ENCODE peak calls at places on chromosomes 5 and 9, in eight cellular contexts. Q is GM23338, P is endodermal cell, V is psoas muscle, U is mammary epithelial cell, W is left ventricle myocardium inferior, D is PC-3, M is hepatocyte. E is an unnamed sample.

GRCh38 chr9:80485420-80485819 is 913.7 kb downstream of the TLE4 start:
- DNase-seq in Q (no peak), P (no peak), V (no peak), U (no peak), W (no peak), D (peak), M (no peak), E (no peak)

GRCh38 chr9:25724424-25724823 is 46.2 kb upstream of the TUSC1 start:
- DNase-seq in Q (no peak), P (no peak), V (no peak), U (peak), W (no peak), D (peak), M (no peak), E (no peak)

GRCh38 chr5:5326126-5326758 is 96.2 kb upstream of the ICE1 start:
- DNase-seq in Q (peak), P (peak), V (no peak), U (no peak), W (no peak), D (no peak), M (peak), E (no peak)

GRCh38 chr5:178895615-178896571 is at the start of gene ZFP2:
- DNase-seq in Q (peak), P (peak), V (peak), U (peak), W (peak), D (peak), M (peak), E (peak)

GRCh38 chr5:82603280-82603987 is 325.3 kb upstream of the RPS23 start:
- DNase-seq in Q (no peak), P (no peak), V (no peak), U (no peak), W (no peak), D (no peak), M (no peak), E (no peak)

GRCh38 chr5:23977996-23978395 is 470.6 kb downstream of the PRDM9 start:
- DNase-seq in Q (peak), P (peak), V (no peak), U (no peak), W (no peak), D (peak), M (peak), E (no peak)

GRCh38 chr5:105132578-105132977 is 1570.0 kb upstream of the NUDT12 start:
- DNase-seq in Q (no peak), P (no peak), V (no peak), U (no peak), W (no peak), D (no peak), M (no peak), E (no peak)

GRCh38 chr9:6758418-6759113 is 793 bp downstream of the KDM4C start:
- DNase-seq in Q (peak), P (peak), V (peak), U (peak), W (peak), D (peak), M (peak), E (peak)

GRCh38 chr5:32099486-32100035 is 74.6 kb downstream of the GOLPH3 start:
- DNase-seq in Q (no peak), P (no peak), V (no peak), U (no peak), W (no peak), D (no peak), M (no peak), E (no peak)

DNA sequence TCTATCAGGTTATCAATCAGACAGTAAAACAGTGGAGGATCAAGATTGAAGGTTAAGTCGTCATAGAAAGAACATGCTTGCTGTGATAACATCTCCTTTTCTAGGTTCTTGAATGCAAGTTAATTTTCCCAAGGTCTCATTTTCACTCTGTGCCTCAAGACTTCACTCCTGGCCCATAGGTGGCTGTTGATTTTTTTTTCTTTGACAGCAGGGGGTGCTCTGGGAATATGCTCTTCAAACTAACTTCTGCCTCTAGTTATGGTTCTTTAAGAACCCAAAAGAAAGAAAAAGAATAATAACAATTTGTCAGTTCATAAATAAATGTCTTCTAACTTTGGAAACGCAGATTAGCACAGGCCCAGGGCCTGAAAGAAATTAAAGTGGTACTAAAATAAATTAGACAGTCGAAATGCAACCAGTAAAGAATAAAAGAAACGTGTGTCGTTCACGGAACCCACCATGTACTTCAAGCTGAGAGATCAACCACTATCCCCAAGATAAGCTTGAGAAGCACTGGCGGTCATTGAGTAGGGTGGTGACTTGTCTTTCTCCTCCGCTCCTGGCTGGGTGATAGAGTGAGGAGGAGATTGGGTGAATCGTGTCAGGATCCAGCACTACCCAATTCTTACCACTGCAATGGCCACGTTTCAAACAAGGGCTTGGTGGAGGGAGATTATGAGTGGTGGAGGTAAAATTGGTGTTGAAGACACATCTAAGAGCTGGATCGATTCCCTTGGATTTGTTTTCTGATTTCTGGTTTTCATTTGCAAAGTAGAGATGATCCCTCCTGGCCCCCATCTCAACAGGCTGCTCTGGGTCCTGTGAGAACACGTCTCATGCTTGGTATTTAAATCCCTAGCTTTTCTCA is 93.4 kb upstream of the IRX4 start:
- DNase-seq in Q (no peak), P (no peak), V (no peak), U (peak), W (no peak), D (peak), M (no peak), E (no peak)
- TF ChIP-seq CTCF in Q (peak), P (no peak), V (no peak), U (peak), W (peak), D (peak), M (peak), E (no peak)

DNA sequence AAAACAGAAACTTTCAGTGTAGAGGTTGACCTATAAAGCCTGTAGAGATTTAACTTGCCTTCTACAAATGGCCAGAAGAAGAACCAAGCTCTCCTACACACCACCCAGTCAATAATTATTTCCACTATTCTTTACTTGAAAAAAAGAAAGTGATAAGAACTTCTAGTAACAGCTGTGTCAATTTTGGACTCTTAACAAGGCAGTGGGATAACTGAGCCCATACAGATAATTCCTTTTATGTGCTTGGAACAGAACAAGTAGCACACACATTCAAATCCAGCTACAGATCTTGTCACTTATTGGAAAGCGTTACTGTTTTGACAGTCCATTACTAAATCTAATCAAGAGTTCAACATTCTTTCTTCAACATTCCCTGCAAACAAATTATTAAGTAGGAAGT is 6.2 kb downstream of the PTGER4 start:
- DNase-seq in Q (no peak), P (no peak), V (no peak), U (no peak), W (no peak), D (no peak), M (no peak), E (no peak)
- H3K4me3 ChIP-seq in Q (no peak), P (no peak), V (peak), U (no peak), W (peak), D (no peak), M (no peak), E (peak)

GRCh38 chr5:151096001-151096373 is 15.2 kb upstream of the TNIP1 start:
- DNase-seq in Q (no peak), P (no peak), V (no peak), U (no peak), W (no peak), D (no peak), M (no peak), E (no peak)

GRCh38 chr5:151094861-151095260 is 14.0 kb upstream of the TNIP1 start:
- DNase-seq in Q (no peak), P (no peak), V (no peak), U (no peak), W (no peak), D (no peak), M (no peak), E (peak)

GRCh38 chr5:151094054-151094858 is 13.4 kb upstream of the TNIP1 start:
- DNase-seq in Q (no peak), P (peak), V (no peak), U (peak), W (no peak), D (peak), M (peak), E (no peak)

GRCh38 chr5:151097081-151097480 is 16.2 kb upstream of the TNIP1 start:
- DNase-seq in Q (no peak), P (no peak), V (no peak), U (no peak), W (no peak), D (no peak), M (no peak), E (no peak)

DNA sequence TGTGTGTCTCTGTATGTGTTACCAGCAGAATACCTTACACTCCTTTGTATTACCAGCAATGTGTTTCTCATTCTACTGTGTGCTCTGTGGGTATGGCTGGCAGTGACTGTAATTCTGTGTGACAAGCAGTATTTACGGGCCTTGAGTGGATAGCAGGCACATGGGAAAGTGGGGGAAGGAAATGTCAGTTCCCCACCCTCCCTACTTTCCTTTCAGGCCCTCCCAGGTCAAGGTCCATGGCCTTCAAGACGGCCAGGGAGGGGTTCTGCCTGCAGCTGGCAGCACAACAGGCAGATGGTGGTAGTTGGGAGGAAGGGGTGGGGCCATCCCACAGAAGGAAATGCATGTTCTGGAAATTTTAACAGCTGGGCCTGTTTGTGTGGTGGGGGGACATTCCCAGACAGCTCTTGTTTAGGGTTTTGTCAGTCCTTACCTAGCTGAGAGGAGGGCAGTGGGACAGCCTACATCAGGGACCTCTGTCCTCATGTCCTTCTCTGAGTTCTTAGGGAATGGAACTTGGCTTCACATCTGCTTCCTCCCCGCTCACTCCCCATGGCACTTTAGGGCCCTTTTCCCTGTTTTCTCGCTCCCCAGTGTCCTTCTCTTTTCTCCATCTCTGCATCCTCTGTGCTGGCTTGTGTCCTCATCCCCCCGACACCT is 14.6 kb upstream of the TNIP1 start:
- DNase-seq in Q (no peak), P (peak), V (no peak), U (no peak), W (peak), D (no peak), M (peak), E (no peak)
- H3K27ac ChIP-seq in Q (no peak), P (no peak), V (peak), U (peak), W (peak), D (peak), M (peak), E (peak)

GRCh38 chr9:137668203-137668602 is 49.4 kb downstream of the EHMT1 start:
- DNase-seq in Q (no peak), P (no peak), V (no peak), U (no peak), W (no peak), D (no peak), M (no peak), E (no peak)
- TF ChIP-seq CTCF in Q (no peak), P (no peak), V (no peak), U (no peak), W (no peak), D (no peak), M (no peak), E (no peak)

GRCh38 chr5:73199671-73200070 is 26.7 kb downstream of the TMEM174 start:
- DNase-seq in Q (no peak), P (no peak), V (no peak), U (no peak), W (no peak), D (no peak), M (no peak), E (no peak)

GRCh38 chr5:73204302-73204701 is 31.3 kb downstream of the TMEM174 start:
- DNase-seq in Q (no peak), P (no peak), V (no peak), U (no peak), W (no peak), D (no peak), M (no peak), E (no peak)

GRCh38 chr5:73204733-73205132 is 31.7 kb downstream of the TMEM174 start:
- DNase-seq in Q (no peak), P (no peak), V (no peak), U (no peak), W (no peak), D (no peak), M (no peak), E (no peak)

GRCh38 chr5:73198833-73199592 is 26.0 kb downstream of the TMEM174 start:
- DNase-seq in Q (no peak), P (no peak), V (no peak), U (no peak), W (no peak), D (no peak), M (no peak), E (no peak)

GRCh38 chr5:73201547-73202513 is 28.8 kb downstream of the TMEM174 start:
- DNase-seq in Q (peak), P (peak), V (peak), U (peak), W (peak), D (peak), M (peak), E (peak)
- H3K4me3 ChIP-seq in Q (peak), P (no peak), V (no peak), U (no peak), W (no peak), D (peak), M (no peak), E (no peak)

GRCh38 chr9:91690540-91691249 is 259.3 kb downstream of the ROR2 start:
- DNase-seq in Q (no peak), P (no peak), V (no peak), U (no peak), W (no peak), D (no peak), M (no peak), E (no peak)
- H3K27ac ChIP-seq in Q (no peak), P (no peak), V (no peak), U (no peak), W (no peak), D (no peak), M (no peak), E (no peak)

DNA sequence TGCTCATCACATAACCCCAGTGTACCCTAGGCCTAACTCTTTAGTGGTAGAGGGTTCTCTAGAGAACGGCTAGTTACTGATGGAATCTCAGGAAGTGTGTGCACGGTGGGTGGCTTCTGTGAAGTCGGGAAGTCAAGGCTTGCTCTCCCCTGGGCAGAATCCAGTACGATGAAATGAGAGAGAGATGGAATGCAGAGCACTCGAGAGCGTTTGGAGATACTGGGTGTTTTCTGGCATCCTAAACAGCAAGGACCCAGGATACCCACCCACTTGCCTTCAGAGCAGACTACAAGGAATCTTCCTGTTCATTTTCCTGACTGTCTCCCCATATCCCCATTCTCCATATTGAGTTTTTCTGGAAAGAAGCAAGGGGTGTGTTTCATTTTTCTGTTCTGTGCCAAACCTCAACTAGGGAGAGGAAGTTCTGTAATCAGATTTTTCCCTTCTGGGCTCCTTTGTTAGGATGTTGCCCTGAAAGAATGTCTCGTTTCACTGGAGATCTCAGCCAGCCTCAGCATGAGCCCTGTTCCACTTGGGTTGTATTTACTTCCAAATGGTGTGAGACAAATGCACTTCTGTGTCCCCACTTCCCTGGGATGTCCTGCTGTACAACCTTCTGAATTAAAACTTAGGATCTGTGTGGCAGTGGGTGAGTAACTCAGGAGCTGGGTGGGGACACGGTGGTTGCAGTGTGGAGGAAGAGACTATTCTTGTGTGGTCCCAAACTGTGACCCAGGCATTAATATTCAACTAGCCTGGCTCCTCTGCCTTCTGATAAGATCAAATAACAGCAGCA is 108.9 kb upstream of the SPRY4 start:
- DNase-seq in Q (no peak), P (peak), V (no peak), U (peak), W (no peak), D (no peak), M (no peak), E (no peak)
- TF ChIP-seq CTCF in Q (no peak), P (no peak), V (no peak), U (no peak), W (no peak), D (no peak), M (no peak), E (no peak)

DNA sequence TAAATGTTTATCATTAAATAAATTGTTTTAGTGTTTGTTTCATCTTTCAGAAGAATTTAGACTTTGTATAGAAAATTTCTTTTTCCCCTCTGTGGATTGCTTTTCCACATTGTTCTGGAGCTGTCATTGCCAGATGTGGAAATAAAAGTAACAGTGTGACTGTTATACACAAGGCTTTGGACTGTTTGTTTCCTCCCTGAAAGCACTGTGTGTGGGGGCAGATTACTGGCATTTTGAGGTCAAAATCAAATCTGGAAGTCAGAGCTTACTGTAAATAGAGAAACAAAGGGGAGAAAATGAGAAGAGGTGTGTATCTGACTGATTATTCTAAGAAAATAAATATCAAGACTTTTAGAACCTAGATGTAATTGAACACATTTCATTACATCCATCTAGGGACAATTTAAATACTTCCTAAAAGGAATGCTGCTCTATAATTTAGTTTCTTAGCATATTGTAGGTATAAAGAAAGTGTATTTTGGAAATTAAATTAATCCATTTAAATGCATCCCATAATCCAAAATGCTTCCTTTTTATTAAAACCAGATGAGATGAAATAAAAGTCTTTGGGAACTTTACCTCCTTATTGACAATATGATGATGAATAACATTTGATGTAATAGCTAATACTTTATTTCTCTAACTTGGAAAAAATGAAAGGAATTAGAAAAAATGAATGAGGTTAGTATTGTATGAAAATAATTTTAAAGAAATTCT is 52.0 kb downstream of the ERCC6L2 start:
- DNase-seq in Q (no peak), P (no peak), V (no peak), U (no peak), W (no peak), D (no peak), M (no peak), E (no peak)
- H3K4me3 ChIP-seq in Q (no peak), P (no peak), V (no peak), U (no peak), W (no peak), D (no peak), M (no peak), E (no peak)

GRCh38 chr5:10711562-10711961 is 49.5 kb downstream of the DAP start:
- DNase-seq in Q (no peak), P (no peak), V (no peak), U (no peak), W (no peak), D (no peak), M (no peak), E (no peak)
- H3K27ac ChIP-seq in Q (no peak), P (no peak), V (no peak), U (no peak), W (no peak), D (no peak), M (no peak), E (no peak)

DNA sequence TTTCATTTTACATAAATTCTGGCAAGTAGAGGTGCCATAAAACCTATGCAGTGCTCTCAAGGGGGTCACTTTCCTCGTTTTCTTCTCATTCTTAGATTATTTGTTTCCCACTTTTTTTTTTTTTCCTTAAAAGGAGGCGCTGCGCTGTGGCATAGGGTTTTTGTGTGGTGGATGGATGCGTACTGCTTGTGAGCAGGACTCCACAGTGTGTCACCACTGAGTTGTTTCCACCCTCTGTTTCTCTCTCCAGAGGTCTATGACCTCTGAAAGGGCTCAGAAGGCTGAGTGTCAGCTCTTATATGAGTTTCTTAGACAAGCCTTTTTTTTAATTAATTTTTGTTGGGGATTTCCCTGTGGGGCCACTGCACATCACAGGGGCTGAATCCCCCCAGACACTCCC is 13.6 kb upstream of the CLTB start:
- DNase-seq in Q (no peak), P (no peak), V (no peak), U (no peak), W (no peak), D (no peak), M (no peak), E (no peak)
- TF ChIP-seq CTCF in Q (no peak), P (peak), V (no peak), U (no peak), W (no peak), D (no peak), M (no peak), E (no peak)